ENCODE peak calls at places on chromosomes 3 and 15, in ten cellular contexts. One of them, this sample, is unnamed.

GRCh38 chr3:47612178-47612577 is 33.5 kb upstream of the CSPG5 start:
- DNase-seq in activated naive CD4-positive, alpha-beta T cell: no peak
- DNase-seq in stimulated activated CD4-positive, alpha-beta T cell treated with anti-CD3 and anti-CD28 coated beads, Interleukin-4, amount 100 ng/mL, for 24 hours: no peak
- DNase-seq in CD4-positive, CD25-positive, alpha-beta regulatory T cell: no peak
- DNase-seq in T-helper 9 cell: no peak
- DNase-seq in AG08395: peak
- DNase-seq in DMS153: no peak
- DNase-seq in spleen: no peak
- DNase-seq in stimulated activated CD8-positive, alpha-beta memory T cell treated with anti-CD3 and anti-CD28 coated beads, Interleukin-4, amount 100 ng/mL, for 1 hour: no peak
- DNase-seq in memory B cell: no peak
- DNase-seq in this sample: no peak

GRCh38 chr15:23422946-23423708 is 23.9 kb downstream of the GOLGA6L2 start:
- DNase-seq in activated naive CD4-positive, alpha-beta T cell: no peak
- DNase-seq in stimulated activated CD4-positive, alpha-beta T cell treated with anti-CD3 and anti-CD28 coated beads, Interleukin-4, amount 100 ng/mL, for 24 hours: no peak
- DNase-seq in CD4-positive, CD25-positive, alpha-beta regulatory T cell: no peak
- DNase-seq in T-helper 9 cell: no peak
- DNase-seq in AG08395: no peak
- DNase-seq in DMS153: no peak
- DNase-seq in spleen: no peak
- DNase-seq in stimulated activated CD8-positive, alpha-beta memory T cell treated with anti-CD3 and anti-CD28 coated beads, Interleukin-4, amount 100 ng/mL, for 1 hour: no peak
- DNase-seq in memory B cell: no peak
- DNase-seq in this sample: no peak

GRCh38 chr3:123789760-123790159 is 94.4 kb downstream of the MYLK start:
- DNase-seq in activated naive CD4-positive, alpha-beta T cell: no peak
- DNase-seq in stimulated activated CD4-positive, alpha-beta T cell treated with anti-CD3 and anti-CD28 coated beads, Interleukin-4, amount 100 ng/mL, for 24 hours: no peak
- DNase-seq in CD4-positive, CD25-positive, alpha-beta regulatory T cell: no peak
- DNase-seq in T-helper 9 cell: no peak
- DNase-seq in AG08395: peak
- DNase-seq in DMS153: no peak
- DNase-seq in spleen: no peak
- DNase-seq in stimulated activated CD8-positive, alpha-beta memory T cell treated with anti-CD3 and anti-CD28 coated beads, Interleukin-4, amount 100 ng/mL, for 1 hour: no peak
- DNase-seq in memory B cell: no peak
- DNase-seq in this sample: no peak

GRCh38 chr15:72515591-72516389 is 41.7 kb downstream of the ARIH1 start:
- DNase-seq in activated naive CD4-positive, alpha-beta T cell: no peak
- DNase-seq in stimulated activated CD4-positive, alpha-beta T cell treated with anti-CD3 and anti-CD28 coated beads, Interleukin-4, amount 100 ng/mL, for 24 hours: no peak
- DNase-seq in CD4-positive, CD25-positive, alpha-beta regulatory T cell: no peak
- DNase-seq in T-helper 9 cell: no peak
- DNase-seq in AG08395: peak
- DNase-seq in DMS153: no peak
- DNase-seq in spleen: no peak
- DNase-seq in stimulated activated CD8-positive, alpha-beta memory T cell treated with anti-CD3 and anti-CD28 coated beads, Interleukin-4, amount 100 ng/mL, for 1 hour: no peak
- DNase-seq in memory B cell: no peak
- DNase-seq in this sample: no peak

GRCh38 chr3:126487151-126487771 is 11.6 kb upstream of the ZXDC start:
- DNase-seq in activated naive CD4-positive, alpha-beta T cell: no peak
- DNase-seq in stimulated activated CD4-positive, alpha-beta T cell treated with anti-CD3 and anti-CD28 coated beads, Interleukin-4, amount 100 ng/mL, for 24 hours: no peak
- DNase-seq in CD4-positive, CD25-positive, alpha-beta regulatory T cell: no peak
- DNase-seq in T-helper 9 cell: no peak
- DNase-seq in AG08395: peak
- DNase-seq in DMS153: no peak
- DNase-seq in spleen: peak
- DNase-seq in stimulated activated CD8-positive, alpha-beta memory T cell treated with anti-CD3 and anti-CD28 coated beads, Interleukin-4, amount 100 ng/mL, for 1 hour: no peak
- DNase-seq in memory B cell: no peak
- DNase-seq in this sample: no peak

GRCh38 chr3:154657265-154657664 is 227.3 kb upstream of the GPR149 start:
- DNase-seq in activated naive CD4-positive, alpha-beta T cell: no peak
- DNase-seq in stimulated activated CD4-positive, alpha-beta T cell treated with anti-CD3 and anti-CD28 coated beads, Interleukin-4, amount 100 ng/mL, for 24 hours: no peak
- DNase-seq in CD4-positive, CD25-positive, alpha-beta regulatory T cell: no peak
- DNase-seq in T-helper 9 cell: no peak
- DNase-seq in AG08395: no peak
- DNase-seq in DMS153: no peak
- DNase-seq in spleen: no peak
- DNase-seq in stimulated activated CD8-positive, alpha-beta memory T cell treated with anti-CD3 and anti-CD28 coated beads, Interleukin-4, amount 100 ng/mL, for 1 hour: no peak
- DNase-seq in memory B cell: no peak
- DNase-seq in this sample: no peak

GRCh38 chr3:171838218-171838720 is 4.9 kb upstream of the TMEM212 start:
- DNase-seq in activated naive CD4-positive, alpha-beta T cell: no peak
- DNase-seq in stimulated activated CD4-positive, alpha-beta T cell treated with anti-CD3 and anti-CD28 coated beads, Interleukin-4, amount 100 ng/mL, for 24 hours: no peak
- DNase-seq in CD4-positive, CD25-positive, alpha-beta regulatory T cell: no peak
- DNase-seq in T-helper 9 cell: no peak
- DNase-seq in AG08395: peak
- DNase-seq in DMS153: no peak
- DNase-seq in spleen: no peak
- DNase-seq in stimulated activated CD8-positive, alpha-beta memory T cell treated with anti-CD3 and anti-CD28 coated beads, Interleukin-4, amount 100 ng/mL, for 1 hour: no peak
- DNase-seq in memory B cell: no peak
- DNase-seq in this sample: no peak

GRCh38 chr3:112352720-112353119 is 19.8 kb downstream of the CD200 start:
- DNase-seq in activated naive CD4-positive, alpha-beta T cell: no peak
- DNase-seq in stimulated activated CD4-positive, alpha-beta T cell treated with anti-CD3 and anti-CD28 coated beads, Interleukin-4, amount 100 ng/mL, for 24 hours: no peak
- DNase-seq in CD4-positive, CD25-positive, alpha-beta regulatory T cell: no peak
- DNase-seq in T-helper 9 cell: no peak
- DNase-seq in AG08395: no peak
- DNase-seq in DMS153: no peak
- DNase-seq in spleen: no peak
- DNase-seq in stimulated activated CD8-positive, alpha-beta memory T cell treated with anti-CD3 and anti-CD28 coated beads, Interleukin-4, amount 100 ng/mL, for 1 hour: no peak
- DNase-seq in memory B cell: no peak
- DNase-seq in this sample: no peak

GRCh38 chr15:89900849-89901248 is 7.1 kb upstream of the AP3S2 start:
- DNase-seq in activated naive CD4-positive, alpha-beta T cell: no peak
- DNase-seq in stimulated activated CD4-positive, alpha-beta T cell treated with anti-CD3 and anti-CD28 coated beads, Interleukin-4, amount 100 ng/mL, for 24 hours: no peak
- DNase-seq in CD4-positive, CD25-positive, alpha-beta regulatory T cell: no peak
- DNase-seq in T-helper 9 cell: no peak
- DNase-seq in AG08395: no peak
- DNase-seq in DMS153: no peak
- DNase-seq in spleen: no peak
- DNase-seq in stimulated activated CD8-positive, alpha-beta memory T cell treated with anti-CD3 and anti-CD28 coated beads, Interleukin-4, amount 100 ng/mL, for 1 hour: no peak
- DNase-seq in memory B cell: no peak
- DNase-seq in this sample: no peak

GRCh38 chr15:36558921-36559320 is 20.5 kb upstream of the CDIN1 start:
- DNase-seq in activated naive CD4-positive, alpha-beta T cell: no peak
- DNase-seq in stimulated activated CD4-positive, alpha-beta T cell treated with anti-CD3 and anti-CD28 coated beads, Interleukin-4, amount 100 ng/mL, for 24 hours: no peak
- DNase-seq in CD4-positive, CD25-positive, alpha-beta regulatory T cell: no peak
- DNase-seq in T-helper 9 cell: no peak
- DNase-seq in AG08395: no peak
- DNase-seq in DMS153: no peak
- DNase-seq in spleen: no peak
- DNase-seq in stimulated activated CD8-positive, alpha-beta memory T cell treated with anti-CD3 and anti-CD28 coated beads, Interleukin-4, amount 100 ng/mL, for 1 hour: no peak
- DNase-seq in memory B cell: no peak
- DNase-seq in this sample: no peak

GRCh38 chr15:67050062-67050461 is 15.3 kb upstream of the SMAD3 start:
- DNase-seq in activated naive CD4-positive, alpha-beta T cell: no peak
- DNase-seq in stimulated activated CD4-positive, alpha-beta T cell treated with anti-CD3 and anti-CD28 coated beads, Interleukin-4, amount 100 ng/mL, for 24 hours: no peak
- DNase-seq in CD4-positive, CD25-positive, alpha-beta regulatory T cell: no peak
- DNase-seq in T-helper 9 cell: no peak
- DNase-seq in AG08395: peak
- DNase-seq in DMS153: no peak
- DNase-seq in spleen: no peak
- DNase-seq in stimulated activated CD8-positive, alpha-beta memory T cell treated with anti-CD3 and anti-CD28 coated beads, Interleukin-4, amount 100 ng/mL, for 1 hour: no peak
- DNase-seq in memory B cell: no peak
- DNase-seq in this sample: no peak